ENCODE peak calls at places on chromosomes 11 and 22, in five cellular contexts. One of them, this sample, is unnamed. For H3K4me1 and H3K79me1, the result is how much of the 10 kb centered on the place peaks cover.

GRCh38 chr11:121625784-121626506 is 173.2 kb upstream of the SORL1-AS1 start:
- DNase-seq in IMR-90: no peak
- DNase-seq in mesenchymal stem cell: no peak
- DNase-seq in H1: no peak
- DNase-seq in H9: no peak
- DNase-seq in this sample: no peak

GRCh38 chr11:78926633-78927347 is 352.1 kb upstream of the NARS2 start:
- DNase-seq in IMR-90: peak
- DNase-seq in mesenchymal stem cell: no peak
- DNase-seq in H1: no peak
- DNase-seq in H9: no peak
- DNase-seq in this sample: no peak

GRCh38 chr22:18021431-18021830 is 2.9 kb downstream of the MICAL3 start:
- DNase-seq in IMR-90: no peak
- DNase-seq in mesenchymal stem cell: no peak
- DNase-seq in H1: no peak
- DNase-seq in H9: no peak
- DNase-seq in this sample: no peak

GRCh38 chr11:94325681-94326080 is 21.3 kb downstream of the IZUMO1R start:
- DNase-seq in IMR-90: peak
- DNase-seq in mesenchymal stem cell: no peak
- DNase-seq in H1: peak
- DNase-seq in H9: peak
- DNase-seq in this sample: peak

GRCh38 chr11:69342588-69343330 is 48.8 kb downstream of the MYEOV start:
- DNase-seq in IMR-90: no peak
- DNase-seq in mesenchymal stem cell: no peak
- DNase-seq in H1: no peak
- DNase-seq in H9: no peak
- DNase-seq in this sample: no peak

GRCh38 chr22:36860017-36860416 is 789 bp upstream of the NCF4 start:
- DNase-seq in IMR-90: no peak
- DNase-seq in mesenchymal stem cell: no peak
- DNase-seq in H1: no peak
- DNase-seq in H9: no peak
- DNase-seq in this sample: no peak

GRCh38 chr11:121615506-121615905 is 162.7 kb upstream of the SORL1-AS1 start:
- DNase-seq in IMR-90: peak
- DNase-seq in mesenchymal stem cell: peak
- DNase-seq in H1: no peak
- DNase-seq in H9: no peak
- DNase-seq in this sample: no peak

GRCh38 chr11:7348432-7349298 is 97.0 kb downstream of the SYT9 start:
- DNase-seq in IMR-90: no peak
- DNase-seq in mesenchymal stem cell: peak
- DNase-seq in H1: no peak
- DNase-seq in H9: peak
- DNase-seq in this sample: peak

GRCh38 chr11:133790995-133791394 is 54.3 kb downstream of the SPATA19 start:
- DNase-seq in IMR-90: no peak
- DNase-seq in mesenchymal stem cell: no peak
- DNase-seq in H1: no peak
- DNase-seq in H9: no peak
- DNase-seq in this sample: peak

GRCh38 chr22:24580276-24580675 is 12.6 kb downstream of the LRRC75B start:
- DNase-seq in IMR-90: peak
- DNase-seq in mesenchymal stem cell: peak
- DNase-seq in H1: no peak
- DNase-seq in H9: no peak
- DNase-seq in this sample: no peak

GRCh38 chr11:126293726-126294125 is 10.1 kb upstream of the DCPS start:
- DNase-seq in IMR-90: no peak
- DNase-seq in mesenchymal stem cell: no peak
- DNase-seq in H1: no peak
- DNase-seq in H9: no peak
- DNase-seq in this sample: no peak

GRCh38 chr11:126297004-126297403 is 6.9 kb upstream of the DCPS start:
- DNase-seq in IMR-90: no peak
- DNase-seq in mesenchymal stem cell: no peak
- DNase-seq in H1: no peak
- DNase-seq in H9: no peak
- DNase-seq in this sample: no peak
- H3K4me1 ChIP-seq in IMR-90: under half
- H3K4me1 ChIP-seq in mesenchymal stem cell: under half
- H3K4me1 ChIP-seq in H1: under half
- H3K4me1 ChIP-seq in H9: under half
- H3K4me1 ChIP-seq in this sample: under half

DNA sequence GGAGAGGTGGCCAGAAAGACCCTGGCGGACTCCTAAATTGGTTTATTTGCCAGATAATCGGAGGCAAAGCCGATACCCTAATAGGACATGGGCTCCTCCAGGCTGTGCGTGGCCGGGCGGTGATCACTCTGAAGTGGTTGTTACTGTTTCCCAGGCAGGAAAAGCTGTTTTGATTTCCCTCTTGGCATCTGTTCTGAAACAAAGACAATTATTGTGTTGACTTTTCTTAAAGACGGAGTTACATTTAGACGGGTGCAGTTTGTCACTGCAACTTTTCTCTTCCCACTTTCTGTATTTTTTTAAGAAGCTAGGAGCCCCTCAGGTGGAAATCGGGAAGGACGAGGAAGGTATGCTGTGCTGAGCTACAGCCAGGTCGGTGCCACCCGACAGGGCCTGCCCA is 1288.4 kb downstream of the BRD1 start:
- DNase-seq in IMR-90: no peak
- DNase-seq in mesenchymal stem cell: no peak
- DNase-seq in H1: no peak
- DNase-seq in H9: no peak
- DNase-seq in this sample: no peak
- H2BK5ac ChIP-seq in IMR-90: no peak
- H2BK5ac ChIP-seq in mesenchymal stem cell: no peak
- H2BK5ac ChIP-seq in H1: no peak
- H2BK5ac ChIP-seq in H9: no peak
- H2BK5ac ChIP-seq in this sample: no peak

GRCh38 chr22:40719599-40719998 is 40.3 kb downstream of the MCHR1 start:
- DNase-seq in IMR-90: no peak
- DNase-seq in mesenchymal stem cell: no peak
- DNase-seq in H1: no peak
- DNase-seq in H9: no peak
- DNase-seq in this sample: no peak

GRCh38 chr22:40718250-40719204 is 39.2 kb downstream of the MCHR1 start:
- DNase-seq in IMR-90: no peak
- DNase-seq in mesenchymal stem cell: no peak
- DNase-seq in H1: no peak
- DNase-seq in H9: no peak
- DNase-seq in this sample: no peak

GRCh38 chr22:40714514-40714966 is 35.3 kb downstream of the MCHR1 start:
- DNase-seq in IMR-90: peak
- DNase-seq in mesenchymal stem cell: peak
- DNase-seq in H1: peak
- DNase-seq in H9: peak
- DNase-seq in this sample: peak

GRCh38 chr22:40712311-40712710 is 33.0 kb downstream of the MCHR1 start:
- DNase-seq in IMR-90: no peak
- DNase-seq in mesenchymal stem cell: no peak
- DNase-seq in H1: no peak
- DNase-seq in H9: no peak
- DNase-seq in this sample: no peak

GRCh38 chr22:40716116-40716515 is 36.8 kb downstream of the MCHR1 start:
- DNase-seq in IMR-90: no peak
- DNase-seq in mesenchymal stem cell: no peak
- DNase-seq in H1: no peak
- DNase-seq in H9: no peak
- DNase-seq in this sample: no peak
- H3K79me1 ChIP-seq in IMR-90: under half
- H3K79me1 ChIP-seq in mesenchymal stem cell: under half
- H3K79me1 ChIP-seq in H1: under half
- H3K79me1 ChIP-seq in H9: under half
- H3K79me1 ChIP-seq in this sample: under half

GRCh38 chr11:47863893-47864430 is 15.8 kb upstream of the NUP160 start:
- DNase-seq in IMR-90: no peak
- DNase-seq in mesenchymal stem cell: no peak
- DNase-seq in H1: no peak
- DNase-seq in H9: no peak
- DNase-seq in this sample: no peak
- H3K4me1 ChIP-seq in IMR-90: under half
- H3K4me1 ChIP-seq in mesenchymal stem cell: under half
- H3K4me1 ChIP-seq in H1: under half
- H3K4me1 ChIP-seq in H9: under half
- H3K4me1 ChIP-seq in this sample: under half

GRCh38 chr11:8641332-8641731 is 41.1 kb downstream of the TRIM66 start:
- DNase-seq in IMR-90: no peak
- DNase-seq in mesenchymal stem cell: no peak
- DNase-seq in H1: no peak
- DNase-seq in H9: no peak
- DNase-seq in this sample: no peak
- H2BK5ac ChIP-seq in IMR-90: no peak
- H2BK5ac ChIP-seq in mesenchymal stem cell: no peak
- H2BK5ac ChIP-seq in H1: no peak
- H2BK5ac ChIP-seq in H9: no peak
- H2BK5ac ChIP-seq in this sample: no peak

DNA sequence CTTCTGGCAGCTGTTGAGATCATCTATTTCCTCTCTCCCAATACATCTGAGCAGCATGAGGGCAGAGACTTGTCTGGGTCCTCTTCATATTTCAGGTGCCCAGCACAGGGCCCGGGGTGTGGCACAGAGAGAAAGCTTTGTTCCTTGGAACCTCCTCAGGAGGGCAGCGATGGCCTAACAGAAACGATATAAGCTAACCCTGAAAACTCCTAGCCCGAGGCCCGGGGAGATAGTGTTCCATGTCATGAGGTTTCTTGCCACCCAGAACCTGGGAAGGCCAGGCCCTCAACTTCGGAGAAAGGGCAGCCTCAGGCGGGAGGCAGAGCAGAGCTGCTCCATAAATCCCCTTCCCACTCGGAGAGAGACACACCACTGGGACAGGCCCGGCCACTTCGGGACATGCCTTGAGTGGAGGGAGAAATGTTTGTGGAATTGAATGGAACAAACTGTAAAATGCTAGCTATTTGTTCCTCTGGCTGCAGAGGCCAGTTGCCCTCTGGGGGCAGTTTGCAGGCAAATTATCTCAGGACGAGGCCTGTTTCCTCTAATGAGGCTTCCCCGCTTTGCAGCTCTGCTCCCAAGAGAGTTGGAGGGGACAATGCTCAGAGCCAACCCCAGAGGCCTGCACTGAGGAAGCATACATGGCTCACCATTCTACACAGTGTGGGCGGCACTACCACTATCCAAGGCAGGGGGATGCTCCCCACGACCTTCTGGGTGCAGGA is 11.6 kb downstream of the ARRB1 start:
- DNase-seq in IMR-90: no peak
- DNase-seq in mesenchymal stem cell: peak
- DNase-seq in H1: no peak
- DNase-seq in H9: no peak
- DNase-seq in this sample: peak
- H3K79me1 ChIP-seq in IMR-90: under half
- H3K79me1 ChIP-seq in mesenchymal stem cell: under half
- H3K79me1 ChIP-seq in H1: under half
- H3K79me1 ChIP-seq in H9: under half
- H3K79me1 ChIP-seq in this sample: under half

GRCh38 chr22:26544489-26544888 is 32.2 kb upstream of the TFIP11 start:
- DNase-seq in IMR-90: no peak
- DNase-seq in mesenchymal stem cell: no peak
- DNase-seq in H1: no peak
- DNase-seq in H9: no peak
- DNase-seq in this sample: no peak

GRCh38 chr22:26547426-26547825 is 35.2 kb upstream of the TFIP11 start:
- DNase-seq in IMR-90: peak
- DNase-seq in mesenchymal stem cell: no peak
- DNase-seq in H1: no peak
- DNase-seq in H9: no peak
- DNase-seq in this sample: no peak

GRCh38 chr22:26545827-26546226 is 33.6 kb upstream of the TFIP11 start:
- DNase-seq in IMR-90: no peak
- DNase-seq in mesenchymal stem cell: no peak
- DNase-seq in H1: no peak
- DNase-seq in H9: no peak
- DNase-seq in this sample: no peak

GRCh38 chr22:26546282-26546681 is 34.0 kb upstream of the TFIP11 start:
- DNase-seq in IMR-90: no peak
- DNase-seq in mesenchymal stem cell: no peak
- DNase-seq in H1: no peak
- DNase-seq in H9: no peak
- DNase-seq in this sample: no peak

GRCh38 chr22:26545385-26545784 is 33.1 kb upstream of the TFIP11 start:
- DNase-seq in IMR-90: no peak
- DNase-seq in mesenchymal stem cell: no peak
- DNase-seq in H1: no peak
- DNase-seq in H9: no peak
- DNase-seq in this sample: no peak
- H3K4me1 ChIP-seq in IMR-90: under half
- H3K4me1 ChIP-seq in mesenchymal stem cell: under half
- H3K4me1 ChIP-seq in H1: under half
- H3K4me1 ChIP-seq in H9: under half
- H3K4me1 ChIP-seq in this sample: under half

GRCh38 chr11:44264126-44264749 is 45.7 kb downstream of the ALX4 start:
- DNase-seq in IMR-90: no peak
- DNase-seq in mesenchymal stem cell: no peak
- DNase-seq in H1: no peak
- DNase-seq in H9: no peak
- DNase-seq in this sample: no peak
- H2BK5ac ChIP-seq in IMR-90: no peak
- H2BK5ac ChIP-seq in mesenchymal stem cell: no peak
- H2BK5ac ChIP-seq in H1: no peak
- H2BK5ac ChIP-seq in H9: no peak
- H2BK5ac ChIP-seq in this sample: no peak

GRCh38 chr22:40723396-40723933 is 44.2 kb downstream of the MCHR1 start:
- DNase-seq in IMR-90: no peak
- DNase-seq in mesenchymal stem cell: no peak
- DNase-seq in H1: no peak
- DNase-seq in H9: no peak
- DNase-seq in this sample: peak
- H3K79me1 ChIP-seq in IMR-90: under half
- H3K79me1 ChIP-seq in mesenchymal stem cell: under half
- H3K79me1 ChIP-seq in H1: under half
- H3K79me1 ChIP-seq in H9: under half
- H3K79me1 ChIP-seq in this sample: under half